ENCODE peak calls at places on chromosomes 12 and 14, in six cellular contexts. J is fibroblast of lung; T is GM12892; S is HFFc6; E is activated CD8-positive, alpha-beta T cell treated with anti-CD3 and anti-CD28 coated beads for 36 hours; Y is AG08395. M is an unnamed sample.
A peak's percentile ranks its signal among the peaks of the same experiment; 100 is the strongest.

GRCh38 chr14:97180304-97181200 is 383.4 kb downstream of the VRK1 start:
- DNase-seq in J (peak; percentile 82), E (peak; percentile 9), T (no peak), S (peak; percentile 65), Y (peak; percentile 89), M (no peak)

GRCh38 chr14:78902010-78902623 is 731.9 kb downstream of the NRXN3 start:
- DNase-seq in E (peak; percentile 28), Y (no peak), S (peak; percentile 24), T (no peak), J (peak; percentile 41), M (no peak)

GRCh38 chr12:112532106-112532505 is 113.4 kb downstream of the PTPN11 start:
- DNase-seq in E (no peak), Y (no peak), J (no peak), T (no peak), S (no peak), M (no peak)

GRCh38 chr14:105185001-105185400 is 3.9 kb upstream of the NUDT14 start:
- DNase-seq in E (no peak), Y (no peak), T (no peak), S (no peak), J (no peak), M (no peak)

GRCh38 chr12:95605087-95605486 is 53.8 kb upstream of the USP44 start:
- DNase-seq in Y (no peak), J (peak; percentile 81), S (peak; percentile 47), E (no peak), T (no peak), M (no peak)

GRCh38 chr12:9636807-9637206 is 29.1 kb upstream of the KLRB1 start:
- DNase-seq in E (no peak), Y (no peak), J (no peak), S (no peak), T (no peak), M (no peak)

GRCh38 chr12:128693771-128694170 is 130.0 kb downstream of the SLC15A4 start:
- DNase-seq in S (no peak), T (no peak), Y (no peak), J (no peak), E (no peak), M (no peak)

GRCh38 chr14:22978487-22978837 is 3.9 kb downstream of the AJUBA start:
- DNase-seq in T (no peak), J (peak; percentile 24), E (no peak), Y (no peak), S (no peak), M (no peak)

GRCh38 chr12:2664721-2665577 is 129.8 kb upstream of the FKBP4 start:
- DNase-seq in Y (no peak), J (no peak), T (no peak), S (no peak), E (no peak), M (no peak)

GRCh38 chr14:93683241-93683640 is 105.0 kb downstream of the PRIMA1 start:
- DNase-seq in Y (no peak), S (no peak), J (no peak), E (peak; percentile 5), T (no peak), M (no peak)

GRCh38 chr12:99852666-99853065 is 132.1 kb downstream of the ANKS1B start:
- DNase-seq in E (no peak), S (no peak), J (no peak), T (no peak), Y (no peak), M (no peak)

GRCh38 chr12:6393109-6393508 is 9.1 kb downstream of the LTBR start:
- DNase-seq in S (no peak), E (no peak), Y (no peak), T (no peak), J (no peak), M (no peak)

GRCh38 chr14:103623883-103624482 is 5.0 kb upstream of the KLC1 start:
- DNase-seq in S (no peak), E (no peak), T (no peak), J (no peak), Y (no peak), M (no peak)

GRCh38 chr14:71555654-71556559 is 376.3 kb upstream of the RGS6 start:
- DNase-seq in E (peak; percentile 87), S (no peak), T (peak; percentile 18), J (peak; percentile 51), Y (no peak), M (peak; percentile 56)

GRCh38 chr12:54060975-54061778 is 7.5 kb downstream of the HOXC4 start:
- DNase-seq in S (no peak), T (no peak), J (no peak), Y (peak; percentile 57), E (no peak), M (no peak)

GRCh38 chr12:2944401-2945047 is 14.7 kb upstream of the TEAD4 start:
- DNase-seq in S (no peak), T (peak; percentile 47), J (no peak), Y (peak; percentile 30), E (peak; percentile 80), M (no peak)

GRCh38 chr12:103623716-103624115 is 36.6 kb downstream of the STAB2 start:
- DNase-seq in E (no peak), T (no peak), J (no peak), S (peak; percentile 28), Y (no peak), M (no peak)

GRCh38 chr14:38836539-38836938 is 266.5 kb downstream of the SEC23A start:
- DNase-seq in J (no peak), Y (no peak), E (no peak), T (no peak), S (no peak), M (no peak)

GRCh38 chr12:94779520-94779919 is 129.2 kb upstream of the TMCC3 start:
- DNase-seq in E (no peak), Y (peak; percentile 43), S (no peak), J (peak; percentile 98), T (no peak), M (no peak)

GRCh38 chr12:113069149-113069548 is 12.6 kb downstream of the DTX1 start:
- DNase-seq in E (no peak), J (no peak), S (no peak), T (no peak), Y (no peak), M (no peak)

GRCh38 chr12:96986883-96987523 is 79.9 kb downstream of the NEDD1 start:
- DNase-seq in E (peak; percentile 8), T (no peak), J (peak; percentile 9), Y (peak; percentile 26), S (peak; percentile 7), M (no peak)

GRCh38 chr12:65634061-65634460 is 190.2 kb upstream of the HMGA2 start:
- DNase-seq in S (no peak), T (no peak), Y (no peak), E (no peak), J (no peak), M (no peak)

GRCh38 chr12:18145924-18146323 is 55.9 kb upstream of the RERGL start:
- DNase-seq in Y (no peak), S (no peak), T (no peak), J (no peak), E (no peak), M (no peak)

GRCh38 chr12:124188561-124189405 is 106.1 kb upstream of the RFLNA start:
- DNase-seq in T (no peak), J (peak; percentile 37), Y (peak; percentile 15), S (no peak), E (no peak), M (no peak)

M was measured in CD4-positive, alpha-beta memory T cell.